ENCODE peak calls at places on chromosomes 2 and 18, in ten cellular contexts. One of them, this sample, is unnamed.

GRCh38 chr2:59585657-59586056 is 967.8 kb downstream of the BCL11A start:
- DNase-seq in CD8-positive, alpha-beta memory T cell: no peak
- DNase-seq in skeletal muscle cell: no peak
- DNase-seq in HEK293T: no peak
- DNase-seq in stimulated activated CD4-positive, alpha-beta T cell treated with anti-CD3 and anti-CD28 coated beads, TNF-alpha, amount 100 ng/mL, for 1 hour: no peak
- DNase-seq in putamen: no peak
- DNase-seq in psoas muscle: no peak
- DNase-seq in stimulated activated CD8-positive, alpha-beta memory T cell treated with anti-CD3 and anti-CD28 coated beads, Interleukin-7, amount 100 ng/mL, for 1 hour: no peak
- DNase-seq in nucleus accumbens: no peak
- DNase-seq in transverse colon: peak
- DNase-seq in this sample: no peak

GRCh38 chr2:60453301-60453700 is 100.2 kb downstream of the BCL11A start:
- DNase-seq in CD8-positive, alpha-beta memory T cell: no peak
- DNase-seq in stimulated activated CD4-positive, alpha-beta T cell treated with anti-CD3 and anti-CD28 coated beads, TNF-alpha, amount 100 ng/mL, for 1 hour: no peak
- DNase-seq in nucleus accumbens: no peak
- DNase-seq in skeletal muscle cell: no peak
- DNase-seq in psoas muscle: no peak
- DNase-seq in HEK293T: no peak
- DNase-seq in putamen: no peak
- DNase-seq in transverse colon: no peak
- DNase-seq in stimulated activated CD8-positive, alpha-beta memory T cell treated with anti-CD3 and anti-CD28 coated beads, Interleukin-7, amount 100 ng/mL, for 1 hour: no peak
- DNase-seq in this sample: peak

GRCh38 chr18:37435996-37436395 is 129.6 kb downstream of the CELF4 start:
- DNase-seq in stimulated activated CD8-positive, alpha-beta memory T cell treated with anti-CD3 and anti-CD28 coated beads, Interleukin-7, amount 100 ng/mL, for 1 hour: no peak
- DNase-seq in nucleus accumbens: peak
- DNase-seq in HEK293T: no peak
- DNase-seq in putamen: no peak
- DNase-seq in psoas muscle: no peak
- DNase-seq in stimulated activated CD4-positive, alpha-beta T cell treated with anti-CD3 and anti-CD28 coated beads, TNF-alpha, amount 100 ng/mL, for 1 hour: no peak
- DNase-seq in skeletal muscle cell: no peak
- DNase-seq in CD8-positive, alpha-beta memory T cell: no peak
- DNase-seq in transverse colon: no peak
- DNase-seq in this sample: no peak

GRCh38 chr2:75424936-75425619 is 135.7 kb downstream of the EVA1A start:
- DNase-seq in HEK293T: no peak
- DNase-seq in putamen: no peak
- DNase-seq in stimulated activated CD4-positive, alpha-beta T cell treated with anti-CD3 and anti-CD28 coated beads, TNF-alpha, amount 100 ng/mL, for 1 hour: no peak
- DNase-seq in stimulated activated CD8-positive, alpha-beta memory T cell treated with anti-CD3 and anti-CD28 coated beads, Interleukin-7, amount 100 ng/mL, for 1 hour: no peak
- DNase-seq in nucleus accumbens: no peak
- DNase-seq in CD8-positive, alpha-beta memory T cell: no peak
- DNase-seq in transverse colon: no peak
- DNase-seq in skeletal muscle cell: no peak
- DNase-seq in psoas muscle: no peak
- DNase-seq in this sample: no peak

GRCh38 chr2:17912266-17912691 is 33.8 kb downstream of the KCNS3 start:
- DNase-seq in transverse colon: no peak
- DNase-seq in stimulated activated CD4-positive, alpha-beta T cell treated with anti-CD3 and anti-CD28 coated beads, TNF-alpha, amount 100 ng/mL, for 1 hour: no peak
- DNase-seq in skeletal muscle cell: no peak
- DNase-seq in putamen: no peak
- DNase-seq in psoas muscle: peak
- DNase-seq in HEK293T: peak
- DNase-seq in nucleus accumbens: no peak
- DNase-seq in stimulated activated CD8-positive, alpha-beta memory T cell treated with anti-CD3 and anti-CD28 coated beads, Interleukin-7, amount 100 ng/mL, for 1 hour: no peak
- DNase-seq in CD8-positive, alpha-beta memory T cell: no peak
- DNase-seq in this sample: no peak

GRCh38 chr2:192578780-192579179 is 384.0 kb upstream of the TMEFF2 start:
- DNase-seq in skeletal muscle cell: no peak
- DNase-seq in psoas muscle: no peak
- DNase-seq in stimulated activated CD8-positive, alpha-beta memory T cell treated with anti-CD3 and anti-CD28 coated beads, Interleukin-7, amount 100 ng/mL, for 1 hour: no peak
- DNase-seq in transverse colon: no peak
- DNase-seq in HEK293T: no peak
- DNase-seq in putamen: no peak
- DNase-seq in stimulated activated CD4-positive, alpha-beta T cell treated with anti-CD3 and anti-CD28 coated beads, TNF-alpha, amount 100 ng/mL, for 1 hour: no peak
- DNase-seq in nucleus accumbens: no peak
- DNase-seq in CD8-positive, alpha-beta memory T cell: no peak
- DNase-seq in this sample: no peak

GRCh38 chr2:195559431-195559914 is 97.6 kb upstream of the SLC39A10 start:
- DNase-seq in putamen: no peak
- DNase-seq in CD8-positive, alpha-beta memory T cell: peak
- DNase-seq in stimulated activated CD4-positive, alpha-beta T cell treated with anti-CD3 and anti-CD28 coated beads, TNF-alpha, amount 100 ng/mL, for 1 hour: no peak
- DNase-seq in HEK293T: no peak
- DNase-seq in stimulated activated CD8-positive, alpha-beta memory T cell treated with anti-CD3 and anti-CD28 coated beads, Interleukin-7, amount 100 ng/mL, for 1 hour: peak
- DNase-seq in transverse colon: peak
- DNase-seq in psoas muscle: no peak
- DNase-seq in nucleus accumbens: no peak
- DNase-seq in skeletal muscle cell: peak
- DNase-seq in this sample: no peak

GRCh38 chr18:59301974-59302373 is 16.5 kb downstream of the CPLX4 start:
- DNase-seq in HEK293T: no peak
- DNase-seq in stimulated activated CD4-positive, alpha-beta T cell treated with anti-CD3 and anti-CD28 coated beads, TNF-alpha, amount 100 ng/mL, for 1 hour: no peak
- DNase-seq in stimulated activated CD8-positive, alpha-beta memory T cell treated with anti-CD3 and anti-CD28 coated beads, Interleukin-7, amount 100 ng/mL, for 1 hour: no peak
- DNase-seq in psoas muscle: no peak
- DNase-seq in nucleus accumbens: no peak
- DNase-seq in CD8-positive, alpha-beta memory T cell: no peak
- DNase-seq in transverse colon: no peak
- DNase-seq in skeletal muscle cell: no peak
- DNase-seq in putamen: no peak
- DNase-seq in this sample: no peak

GRCh38 chr2:43010428-43011141 is 215.8 kb downstream of the ZFP36L2 start:
- DNase-seq in transverse colon: no peak
- DNase-seq in skeletal muscle cell: no peak
- DNase-seq in nucleus accumbens: no peak
- DNase-seq in putamen: no peak
- DNase-seq in psoas muscle: no peak
- DNase-seq in stimulated activated CD8-positive, alpha-beta memory T cell treated with anti-CD3 and anti-CD28 coated beads, Interleukin-7, amount 100 ng/mL, for 1 hour: no peak
- DNase-seq in stimulated activated CD4-positive, alpha-beta T cell treated with anti-CD3 and anti-CD28 coated beads, TNF-alpha, amount 100 ng/mL, for 1 hour: no peak
- DNase-seq in CD8-positive, alpha-beta memory T cell: no peak
- DNase-seq in HEK293T: no peak
- DNase-seq in this sample: no peak

GRCh38 chr2:37645363-37645762 is 26.1 kb downstream of the CDC42EP3 start:
- DNase-seq in CD8-positive, alpha-beta memory T cell: no peak
- DNase-seq in psoas muscle: no peak
- DNase-seq in nucleus accumbens: no peak
- DNase-seq in transverse colon: no peak
- DNase-seq in putamen: no peak
- DNase-seq in HEK293T: no peak
- DNase-seq in skeletal muscle cell: no peak
- DNase-seq in stimulated activated CD8-positive, alpha-beta memory T cell treated with anti-CD3 and anti-CD28 coated beads, Interleukin-7, amount 100 ng/mL, for 1 hour: no peak
- DNase-seq in stimulated activated CD4-positive, alpha-beta T cell treated with anti-CD3 and anti-CD28 coated beads, TNF-alpha, amount 100 ng/mL, for 1 hour: no peak
- DNase-seq in this sample: no peak

GRCh38 chr2:136135924-136136906 is 18.3 kb upstream of the CXCR4 start:
- DNase-seq in CD8-positive, alpha-beta memory T cell: peak
- DNase-seq in stimulated activated CD8-positive, alpha-beta memory T cell treated with anti-CD3 and anti-CD28 coated beads, Interleukin-7, amount 100 ng/mL, for 1 hour: peak
- DNase-seq in skeletal muscle cell: no peak
- DNase-seq in transverse colon: peak
- DNase-seq in putamen: no peak
- DNase-seq in stimulated activated CD4-positive, alpha-beta T cell treated with anti-CD3 and anti-CD28 coated beads, TNF-alpha, amount 100 ng/mL, for 1 hour: no peak
- DNase-seq in nucleus accumbens: no peak
- DNase-seq in HEK293T: no peak
- DNase-seq in psoas muscle: no peak
- DNase-seq in this sample: no peak

GRCh38 chr2:216491757-216492635 is 6.6 kb upstream of the RPL37A start:
- DNase-seq in CD8-positive, alpha-beta memory T cell: no peak
- DNase-seq in transverse colon: no peak
- DNase-seq in stimulated activated CD8-positive, alpha-beta memory T cell treated with anti-CD3 and anti-CD28 coated beads, Interleukin-7, amount 100 ng/mL, for 1 hour: no peak
- DNase-seq in stimulated activated CD4-positive, alpha-beta T cell treated with anti-CD3 and anti-CD28 coated beads, TNF-alpha, amount 100 ng/mL, for 1 hour: no peak
- DNase-seq in nucleus accumbens: no peak
- DNase-seq in psoas muscle: no peak
- DNase-seq in skeletal muscle cell: no peak
- DNase-seq in putamen: no peak
- DNase-seq in HEK293T: no peak
- DNase-seq in this sample: no peak